ENCODE peak calls at places on chromosome 5, in seven cellular contexts. One of them, this sample, is unnamed.

GRCh38 chr5:154771383-154771901 is 16.3 kb downstream of the LARP1 start:
- DNase-seq in sigmoid colon: peak
- DNase-seq in body of pancreas: peak
- DNase-seq in ovary: peak
- DNase-seq in spleen: no peak
- DNase-seq in A549: no peak
- DNase-seq in IMR-90: peak
- DNase-seq in this sample: no peak

GRCh38 chr5:132444841-132445639 is 45.5 kb downstream of the IRF1 start:
- DNase-seq in sigmoid colon: no peak
- DNase-seq in body of pancreas: no peak
- DNase-seq in ovary: no peak
- DNase-seq in spleen: no peak
- DNase-seq in A549: no peak
- DNase-seq in IMR-90: no peak
- DNase-seq in this sample: no peak

GRCh38 chr5:149641000-149641576 is 59.8 kb downstream of the ARHGEF37 start:
- DNase-seq in sigmoid colon: peak
- DNase-seq in body of pancreas: peak
- DNase-seq in ovary: peak
- DNase-seq in spleen: no peak
- DNase-seq in A549: peak
- DNase-seq in IMR-90: peak
- DNase-seq in this sample: peak

GRCh38 chr5:83608122-83608521 is 112.5 kb downstream of the HAPLN1 start:
- DNase-seq in sigmoid colon: no peak
- DNase-seq in body of pancreas: peak
- DNase-seq in ovary: no peak
- DNase-seq in spleen: no peak
- DNase-seq in A549: peak
- DNase-seq in IMR-90: peak
- DNase-seq in this sample: no peak

GRCh38 chr5:111641533-111642230 is 115.3 kb downstream of the NREP start:
- DNase-seq in sigmoid colon: no peak
- DNase-seq in body of pancreas: no peak
- DNase-seq in ovary: no peak
- DNase-seq in spleen: no peak
- DNase-seq in A549: no peak
- DNase-seq in IMR-90: peak
- DNase-seq in this sample: no peak

GRCh38 chr5:117623042-117623815 is 1048.6 kb upstream of the SEMA6A start:
- DNase-seq in sigmoid colon: no peak
- DNase-seq in body of pancreas: no peak
- DNase-seq in ovary: no peak
- DNase-seq in spleen: no peak
- DNase-seq in A549: no peak
- DNase-seq in IMR-90: peak
- DNase-seq in this sample: no peak

GRCh38 chr5:169745441-169746146 is 108.5 kb downstream of the DOCK2 start:
- DNase-seq in sigmoid colon: no peak
- DNase-seq in body of pancreas: no peak
- DNase-seq in ovary: peak
- DNase-seq in spleen: no peak
- DNase-seq in A549: no peak
- DNase-seq in IMR-90: peak
- DNase-seq in this sample: no peak

GRCh38 chr5:157596449-157596848 is 20.9 kb upstream of the ADAM19 start:
- DNase-seq in sigmoid colon: no peak
- DNase-seq in body of pancreas: peak
- DNase-seq in ovary: no peak
- DNase-seq in spleen: no peak
- DNase-seq in A549: no peak
- DNase-seq in IMR-90: no peak
- DNase-seq in this sample: no peak

GRCh38 chr5:43401827-43402226 is 10.4 kb downstream of the CCL28 start:
- DNase-seq in sigmoid colon: no peak
- DNase-seq in body of pancreas: no peak
- DNase-seq in ovary: no peak
- DNase-seq in spleen: no peak
- DNase-seq in A549: peak
- DNase-seq in IMR-90: peak
- DNase-seq in this sample: no peak

GRCh38 chr5:43400082-43400481 is 12.1 kb downstream of the CCL28 start:
- DNase-seq in sigmoid colon: no peak
- DNase-seq in body of pancreas: no peak
- DNase-seq in ovary: no peak
- DNase-seq in spleen: no peak
- DNase-seq in A549: no peak
- DNase-seq in IMR-90: peak
- DNase-seq in this sample: no peak

GRCh38 chr5:43396762-43397304 is 15.4 kb downstream of the CCL28 start:
- DNase-seq in sigmoid colon: peak
- DNase-seq in body of pancreas: peak
- DNase-seq in ovary: peak
- DNase-seq in spleen: peak
- DNase-seq in A549: peak
- DNase-seq in IMR-90: no peak
- DNase-seq in this sample: peak
- TF ChIP-seq POLR2A in sigmoid colon: no peak
- TF ChIP-seq POLR2A in body of pancreas: no peak
- TF ChIP-seq POLR2A in ovary: no peak
- TF ChIP-seq POLR2A in spleen: no peak
- TF ChIP-seq POLR2A in A549: no peak
- TF ChIP-seq POLR2A in IMR-90: no peak
- TF ChIP-seq POLR2A in this sample: no peak

GRCh38 chr5:177425801-177426565 is 493 bp upstream of the GRK6 start:
- DNase-seq in sigmoid colon: peak
- DNase-seq in body of pancreas: peak
- DNase-seq in ovary: peak
- DNase-seq in spleen: peak
- DNase-seq in A549: peak
- DNase-seq in IMR-90: peak
- DNase-seq in this sample: peak
- TF ChIP-seq POLR2A in sigmoid colon: peak
- TF ChIP-seq POLR2A in body of pancreas: peak
- TF ChIP-seq POLR2A in ovary: peak
- TF ChIP-seq POLR2A in spleen: peak
- TF ChIP-seq POLR2A in A549: no peak
- TF ChIP-seq POLR2A in IMR-90: peak
- TF ChIP-seq POLR2A in this sample: peak

DNA sequence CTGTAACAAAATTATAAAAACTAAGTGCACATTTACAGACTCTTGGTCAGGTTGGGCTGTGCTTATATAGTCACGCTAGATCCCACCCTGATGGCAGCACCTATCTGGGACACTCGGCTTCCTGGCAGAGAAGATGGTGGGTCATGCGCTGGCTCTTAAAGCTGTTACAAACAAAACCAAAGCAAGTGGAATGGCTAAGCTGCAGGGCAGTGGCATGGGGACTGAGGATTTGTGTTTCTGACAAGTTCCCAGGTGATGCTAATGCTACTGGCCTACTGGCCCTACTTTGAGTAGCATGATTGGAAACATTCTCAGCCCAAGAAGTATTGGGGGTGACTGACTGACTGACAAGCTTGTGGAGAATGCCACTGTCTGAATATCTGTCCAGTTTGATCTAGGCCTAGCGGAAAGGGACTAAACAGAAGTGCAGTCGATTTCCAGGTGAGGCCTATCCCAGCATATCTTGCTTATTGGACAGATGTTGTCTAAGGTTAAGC is 8.3 kb downstream of the BTF3 start:
- DNase-seq in sigmoid colon: no peak
- DNase-seq in body of pancreas: no peak
- DNase-seq in ovary: no peak
- DNase-seq in spleen: no peak
- DNase-seq in A549: no peak
- DNase-seq in IMR-90: no peak
- DNase-seq in this sample: no peak
- TF ChIP-seq POLR2A in sigmoid colon: no peak
- TF ChIP-seq POLR2A in body of pancreas: no peak
- TF ChIP-seq POLR2A in ovary: no peak
- TF ChIP-seq POLR2A in spleen: no peak
- TF ChIP-seq POLR2A in A549: no peak
- TF ChIP-seq POLR2A in IMR-90: no peak
- TF ChIP-seq POLR2A in this sample: no peak

DNA sequence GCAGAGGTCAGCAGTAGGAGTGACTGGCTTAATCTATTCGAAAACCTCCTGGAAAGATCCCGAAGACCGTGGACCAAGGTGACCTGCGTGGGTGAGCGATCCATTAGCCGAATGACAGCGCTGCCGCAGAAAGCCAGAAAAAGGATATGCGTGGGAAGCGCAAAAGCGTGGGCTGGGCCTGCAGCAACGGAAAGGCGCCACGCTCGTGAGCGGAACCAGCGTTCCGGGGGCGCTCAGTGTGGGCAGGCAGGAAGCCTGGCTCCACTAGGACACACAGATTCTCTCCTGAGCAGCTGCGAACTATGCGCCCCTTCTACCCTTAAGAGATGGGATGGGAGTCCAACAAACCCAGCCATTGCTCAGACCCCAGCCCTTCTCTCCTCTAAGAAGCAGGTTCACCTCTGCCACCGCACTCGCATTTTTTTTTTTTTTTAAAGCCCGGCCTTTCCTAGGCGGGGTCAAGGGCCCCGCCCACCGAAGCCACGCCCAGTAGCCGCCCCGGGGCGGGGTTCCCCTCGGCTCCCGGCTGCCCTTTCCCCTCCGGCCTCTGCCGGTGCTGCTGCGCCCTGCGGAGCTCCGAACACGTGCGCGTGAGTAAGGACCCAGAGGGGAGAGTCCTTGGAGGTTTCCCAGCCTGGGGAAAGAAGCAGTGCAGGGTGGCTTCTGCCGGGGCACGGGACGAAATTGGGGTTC is 19.8 kb upstream of the MATR3 start:
- DNase-seq in sigmoid colon: peak
- DNase-seq in body of pancreas: peak
- DNase-seq in ovary: peak
- DNase-seq in spleen: peak
- DNase-seq in A549: peak
- DNase-seq in IMR-90: peak
- DNase-seq in this sample: peak
- TF ChIP-seq POLR2A in sigmoid colon: no peak
- TF ChIP-seq POLR2A in body of pancreas: no peak
- TF ChIP-seq POLR2A in ovary: no peak
- TF ChIP-seq POLR2A in spleen: no peak
- TF ChIP-seq POLR2A in A549: peak
- TF ChIP-seq POLR2A in IMR-90: peak
- TF ChIP-seq POLR2A in this sample: peak

GRCh38 chr5:58922392-58923171 is 339.7 kb downstream of the RAB3C start:
- DNase-seq in sigmoid colon: peak
- DNase-seq in body of pancreas: peak
- DNase-seq in ovary: peak
- DNase-seq in spleen: peak
- DNase-seq in A549: no peak
- DNase-seq in IMR-90: peak
- DNase-seq in this sample: peak
- TF ChIP-seq POLR2A in sigmoid colon: no peak
- TF ChIP-seq POLR2A in body of pancreas: no peak
- TF ChIP-seq POLR2A in ovary: no peak
- TF ChIP-seq POLR2A in spleen: no peak
- TF ChIP-seq POLR2A in A549: no peak
- TF ChIP-seq POLR2A in IMR-90: no peak
- TF ChIP-seq POLR2A in this sample: no peak

DNA sequence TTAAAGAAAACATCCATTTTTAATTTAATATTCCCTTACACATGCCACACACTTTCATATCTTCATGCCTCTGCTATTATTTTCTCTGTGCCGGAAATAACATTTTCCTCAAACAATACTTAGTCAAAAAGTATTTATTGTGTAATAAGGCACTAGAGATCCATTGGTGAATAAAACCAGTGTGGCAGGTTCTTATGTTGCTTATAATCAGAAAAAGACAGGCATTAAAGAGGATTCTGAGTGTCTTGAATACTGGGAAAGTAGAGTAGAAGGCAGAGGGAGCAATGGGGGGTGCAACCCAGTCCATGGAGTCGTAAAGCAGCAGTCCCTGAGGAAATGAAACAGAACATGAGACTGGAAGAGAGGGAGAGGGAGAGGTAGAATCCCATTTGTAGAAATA is 37.7 kb upstream of the GRAMD2B start:
- DNase-seq in sigmoid colon: no peak
- DNase-seq in body of pancreas: no peak
- DNase-seq in ovary: no peak
- DNase-seq in spleen: no peak
- DNase-seq in A549: no peak
- DNase-seq in IMR-90: no peak
- DNase-seq in this sample: no peak
- TF ChIP-seq POLR2A in sigmoid colon: no peak
- TF ChIP-seq POLR2A in body of pancreas: no peak
- TF ChIP-seq POLR2A in ovary: no peak
- TF ChIP-seq POLR2A in spleen: no peak
- TF ChIP-seq POLR2A in A549: no peak
- TF ChIP-seq POLR2A in IMR-90: no peak
- TF ChIP-seq POLR2A in this sample: no peak